ENCODE peak calls at places on chromosomes 5 and 9, in seven cellular contexts. N is GM04503; V is mucosa of descending colon; I is neural progenitor cell; C is anterior cingulate cortex; X is naive thymus-derived CD4-positive, alpha-beta T cell; Y is ovary. T is an unnamed sample.

GRCh38 chr5:173626501-173626812 is 10.0 kb upstream of the BOD1 start:
- DNase-seq in N (no peak), Y (no peak), I (no peak), C (no peak), X (no peak), V (no peak), T (no peak)

GRCh38 chr9:110031511-110032173 is 176.3 kb downstream of the C9orf152 start:
- DNase-seq in I (no peak), C (no peak), Y (no peak), X (no peak), N (no peak), V (no peak), T (no peak)

GRCh38 chr5:140718266-140718592 is 18.0 kb downstream of the ZMAT2 start:
- DNase-seq in Y (no peak), V (no peak), I (no peak), X (no peak), C (no peak), N (no peak), T (no peak)

GRCh38 chr5:177601577-177602457 is 1.9 kb downstream of the B4GALT7 start:
- DNase-seq in N (no peak), X (no peak), I (peak), V (no peak), Y (no peak), C (no peak), T (no peak)

GRCh38 chr5:98111686-98112085 is 661.8 kb upstream of the RGMB start:
- DNase-seq in Y (no peak), I (no peak), V (no peak), C (no peak), N (no peak), X (no peak), T (no peak)

GRCh38 chr5:178212241-178213002 is 8.1 kb downstream of the HNRNPAB start:
- DNase-seq in X (no peak), Y (no peak), C (no peak), N (no peak), I (no peak), V (no peak), T (no peak)

GRCh38 chr5:149380466-149381121 is 1.5 kb upstream of the IL17B start:
- DNase-seq in X (no peak), N (no peak), I (no peak), Y (peak), V (no peak), C (no peak), T (peak)

GRCh38 chr9:107280543-107280942 is 2.5 kb upstream of the RAD23B start:
- DNase-seq in X (no peak), V (no peak), Y (no peak), N (no peak), I (no peak), C (no peak), T (no peak)

GRCh38 chr5:176793736-176794135 is 16.6 kb upstream of the UNC5A start:
- DNase-seq in C (no peak), V (no peak), Y (no peak), I (no peak), N (no peak), X (no peak), T (no peak)

GRCh38 chr9:129140397-129141065 is 29.3 kb downstream of the PTPA start:
- DNase-seq in I (peak), C (no peak), N (no peak), V (peak), Y (peak), X (no peak), T (peak)

GRCh38 chr9:26426732-26427131 is 465.9 kb downstream of the CAAP1 start:
- DNase-seq in N (no peak), C (no peak), I (peak), X (no peak), Y (no peak), V (no peak), T (peak)